ENCODE peak calls at places on chromosomes 16 and 17, in eight cellular contexts. U is transverse colon, Q is esophagus muscularis mucosa, A is A549, C is HepG2, T is sigmoid colon, Y is ovary, S is tibial nerve. X is an unnamed sample.

GRCh38 chr16:50731989-50732589 is 9.8 kb upstream of the CYLD start:
- DNase-seq in S (no peak), U (no peak), C (no peak), Y (no peak), T (no peak), A (no peak), Q (peak), X (no peak)

GRCh38 chr17:35621768-35622167 is 34.6 kb downstream of the AP2B1 start:
- DNase-seq in A (no peak), S (no peak), Y (no peak), U (no peak), C (no peak), T (no peak), Q (no peak), X (no peak)

GRCh38 chr16:57313509-57313908 is 29.0 kb upstream of the PLLP start:
- DNase-seq in S (no peak), Y (no peak), C (no peak), Q (peak), U (no peak), T (no peak), A (no peak), X (no peak)

GRCh38 chr16:47666434-47666833 is 205.3 kb downstream of the PHKB start:
- DNase-seq in Y (no peak), Q (no peak), U (no peak), T (no peak), C (no peak), S (no peak), A (no peak), X (no peak)

GRCh38 chr16:58026139-58026704 is 668 bp downstream of the MMP15 start:
- DNase-seq in T (peak), A (peak), Y (peak), C (no peak), Q (no peak), U (peak), S (no peak), X (peak)

GRCh38 chr17:28008526-28008925 is 34.0 kb upstream of the NLK start:
- DNase-seq in T (no peak), U (peak), Y (no peak), A (peak), Q (no peak), C (peak), S (no peak), X (no peak)

GRCh38 chr16:57628008-57628781 is at the start of gene ADGRG1:
- DNase-seq in T (peak), A (peak), U (no peak), S (peak), C (peak), Y (peak), Q (no peak), X (peak)

GRCh38 chr16:23608194-23608593 is 12.1 kb upstream of the NDUFAB1 start:
- DNase-seq in T (no peak), U (no peak), S (no peak), Q (no peak), A (peak), C (no peak), Y (no peak), X (no peak)

GRCh38 chr16:81626181-81626674 is 152.9 kb upstream of the PLCG2 start:
- DNase-seq in C (no peak), Q (no peak), U (no peak), T (no peak), A (no peak), Y (no peak), S (no peak), X (peak)

GRCh38 chr16:11681977-11682654 is 13.9 kb downstream of the SNN start:
- DNase-seq in T (peak), Y (no peak), U (peak), Q (no peak), S (no peak), C (no peak), A (no peak), X (no peak)

GRCh38 chr17:68228817-68229570 is 18.8 kb upstream of the AMZ2 start:
- DNase-seq in S (no peak), C (no peak), T (no peak), U (no peak), A (no peak), Q (peak), Y (no peak), X (no peak)

GRCh38 chr16:17382514-17382913 is 88.2 kb downstream of the XYLT1 start:
- DNase-seq in Q (no peak), Y (no peak), T (no peak), U (no peak), C (no peak), S (no peak), A (no peak), X (no peak)

GRCh38 chr16:8620535-8620934 is 963 bp upstream of the METTL22 start:
- DNase-seq in Q (no peak), S (no peak), C (no peak), Y (no peak), A (no peak), T (no peak), U (no peak), X (no peak)

GRCh38 chr16:31331141-31331764 is 23.7 kb upstream of the ITGAX start:
- DNase-seq in Q (peak), A (no peak), Y (no peak), C (no peak), S (no peak), T (peak), U (no peak), X (peak)

GRCh38 chr16:64397042-64397441 is 724.8 kb downstream of the CDH11 start:
- DNase-seq in U (no peak), S (no peak), Q (no peak), A (no peak), C (no peak), Y (no peak), T (no peak), X (no peak)

GRCh38 chr16:2043296-2043979 is 4.2 kb downstream of the NTHL1 start:
- DNase-seq in Q (no peak), U (peak), S (no peak), Y (no peak), C (no peak), A (no peak), T (no peak), X (peak)

GRCh38 chr17:29251969-29252866 is 5.6 kb downstream of the CRYBA1 start:
- DNase-seq in S (no peak), U (no peak), Q (peak), T (no peak), Y (no peak), A (peak), C (no peak), X (no peak)

GRCh38 chr17:44919885-44920564 is 4.7 kb upstream of the GFAP start:
- DNase-seq in U (peak), C (peak), Q (no peak), S (peak), Y (peak), A (peak), T (peak), X (peak)

GRCh38 chr16:56277040-56277439 is 85.8 kb downstream of the GNAO1 start:
- DNase-seq in U (no peak), S (no peak), C (peak), T (no peak), Q (no peak), Y (no peak), A (peak), X (peak)

GRCh38 chr17:52885882-52886281 is 727.4 kb upstream of the CA10 start:
- DNase-seq in Q (no peak), U (no peak), S (no peak), T (no peak), A (no peak), Y (no peak), C (no peak), X (no peak)

GRCh38 chr17:83155128-83156081 is 76.0 kb downstream of the METRNL start:
- DNase-seq in Y (no peak), U (no peak), A (no peak), Q (peak), C (no peak), S (no peak), T (peak), X (peak)

GRCh38 chr17:78617371-78618061 is 40.3 kb upstream of the DNAH17 start:
- DNase-seq in T (no peak), Y (no peak), A (no peak), Q (no peak), C (peak), U (no peak), S (no peak), X (no peak)

GRCh38 chr16:73418746-73419145 is 370.8 kb upstream of the ZFHX3 start:
- DNase-seq in C (no peak), U (no peak), S (no peak), Q (no peak), A (no peak), Y (no peak), T (no peak), X (no peak)

GRCh38 chr16:47731252-47731651 is 270.1 kb downstream of the PHKB start:
- DNase-seq in Y (no peak), T (no peak), S (no peak), U (no peak), Q (peak), A (no peak), C (peak), X (no peak)

GRCh38 chr16:50496990-50497389 is 51.2 kb upstream of the NKD1 start:
- DNase-seq in Y (no peak), Q (no peak), C (no peak), T (no peak), U (no peak), A (no peak), S (no peak), X (no peak)

GRCh38 chr17:76640550-76641380 is 2.8 kb downstream of the ST6GALNAC1 start:
- DNase-seq in A (no peak), Y (no peak), U (no peak), C (no peak), S (no peak), T (no peak), Q (no peak), X (no peak)
- TF ChIP-seq EP300 in A (no peak), Y (no peak), U (no peak), C (no peak), S (no peak), T (no peak), Q (no peak), X (no peak)

DNA sequence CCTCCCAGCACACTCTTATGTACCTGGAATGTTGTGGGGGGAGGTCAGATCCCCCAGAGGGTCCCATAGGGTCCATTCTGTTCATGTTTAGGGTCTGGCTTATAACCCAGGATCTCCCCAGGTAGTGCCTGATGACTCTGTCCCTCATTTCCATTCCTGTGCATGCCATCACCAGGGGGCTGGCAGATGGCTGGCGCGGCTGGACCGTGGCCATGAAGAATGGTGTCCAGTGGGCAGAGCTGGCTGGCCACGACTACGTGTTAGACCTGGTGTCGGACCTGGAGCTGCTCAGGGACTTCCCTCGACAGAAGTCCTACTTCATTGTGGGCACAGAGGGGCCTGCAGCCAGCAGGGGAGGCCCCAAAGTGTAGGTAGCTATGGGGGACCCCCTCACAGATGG is 35.0 kb upstream of the ALKBH5 start:
- DNase-seq in C (no peak), S (no peak), U (no peak), Y (no peak), T (no peak), A (no peak), Q (no peak), X (peak)
- H3K27ac ChIP-seq in C (no peak), S (no peak), U (no peak), Y (no peak), T (no peak), A (no peak), Q (no peak), X (no peak)

GRCh38 chr17:40194821-40195220 is 17.6 kb downstream of the RAPGEFL1 start:
- DNase-seq in Y (no peak), S (no peak), A (no peak), C (no peak), T (no peak), U (no peak), Q (no peak), X (no peak)
- TF ChIP-seq EP300 in Y (no peak), S (no peak), A (no peak), C (no peak), T (no peak), U (no peak), Q (no peak), X (no peak)

GRCh38 chr17:559699-560378 is 154.8 kb downstream of the VPS53 start:
- DNase-seq in A (peak), C (no peak), T (peak), U (no peak), S (no peak), Q (no peak), Y (no peak), X (no peak)

GRCh38 chr17:561118-561517 is 153.5 kb downstream of the VPS53 start:
- DNase-seq in T (no peak), A (no peak), C (no peak), Y (no peak), Q (no peak), U (no peak), S (no peak), X (no peak)

GRCh38 chr17:562174-562573 is 152.5 kb downstream of the VPS53 start:
- DNase-seq in C (no peak), A (no peak), T (no peak), Q (no peak), U (no peak), Y (no peak), S (no peak), X (no peak)

GRCh38 chr17:557371-557770 is 157.3 kb downstream of the VPS53 start:
- DNase-seq in S (no peak), Y (no peak), T (no peak), A (no peak), U (no peak), C (no peak), Q (no peak), X (no peak)

GRCh38 chr17:560379-560935 is 154.2 kb downstream of the VPS53 start:
- DNase-seq in C (no peak), Q (no peak), Y (no peak), U (no peak), T (no peak), A (no peak), S (no peak), X (no peak)
- H3K27ac ChIP-seq in C (no peak), Q (peak), Y (no peak), U (peak), T (peak), A (no peak), S (peak), X (peak)

GRCh38 chr17:40461036-40461721 is 17.9 kb downstream of the IGFBP4 start:
- DNase-seq in C (no peak), S (no peak), Y (peak), T (peak), U (no peak), A (peak), Q (no peak), X (no peak)

GRCh38 chr17:40464392-40464855 is 21.2 kb downstream of the IGFBP4 start:
- DNase-seq in T (no peak), A (peak), C (no peak), Q (no peak), U (no peak), S (no peak), Y (peak), X (no peak)

GRCh38 chr17:40461774-40462342 is 18.6 kb downstream of the IGFBP4 start:
- DNase-seq in U (no peak), C (no peak), Y (peak), S (no peak), A (peak), T (peak), Q (no peak), X (no peak)

GRCh38 chr17:40463122-40463550 is 19.9 kb downstream of the IGFBP4 start:
- DNase-seq in A (peak), U (no peak), T (peak), C (no peak), S (no peak), Y (peak), Q (no peak), X (peak)

GRCh38 chr17:40462343-40463121 is 19.3 kb downstream of the IGFBP4 start:
- DNase-seq in A (peak), U (no peak), C (no peak), T (peak), Q (no peak), S (no peak), Y (peak), X (no peak)
- TF ChIP-seq EP300 in A (no peak), U (no peak), C (no peak), T (no peak), Q (no peak), S (no peak), Y (no peak), X (no peak)

DNA sequence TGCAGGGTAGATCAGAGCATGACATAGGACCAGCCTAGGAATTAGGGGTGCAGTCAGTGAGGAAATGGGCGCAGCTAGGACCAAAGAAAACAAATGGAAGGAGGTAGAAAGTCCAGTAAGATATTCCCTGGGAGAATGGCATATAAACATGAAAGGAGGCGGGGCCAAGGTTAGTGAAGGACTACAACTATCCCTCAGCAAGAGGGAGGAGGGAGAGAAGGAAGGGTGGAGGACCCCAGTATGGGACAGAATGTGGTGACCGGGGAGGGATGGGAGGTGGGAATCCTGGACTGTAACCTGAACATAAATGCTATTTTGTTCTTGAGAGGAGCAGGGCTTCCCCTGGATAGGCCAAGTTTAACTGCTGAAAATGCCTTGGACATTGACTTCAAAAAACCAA is 22.8 kb downstream of the ITGB3 start:
- DNase-seq in Y (no peak), U (no peak), Q (no peak), C (no peak), S (no peak), T (no peak), A (no peak), X (no peak)
- H3K27ac ChIP-seq in Y (peak), U (peak), Q (peak), C (no peak), S (peak), T (peak), A (no peak), X (peak)